ENCODE peak calls at places on chromosomes 16 and 17, in five cellular contexts. D is testis, A is IMR-90, T is body of pancreas, N is adrenal gland. S is an unnamed sample.

GRCh38 chr16:53782148-53782547 is 78.2 kb downstream of the FTO start:
- DNase-seq in D (no peak), A (no peak), T (no peak), N (no peak), S (no peak)

GRCh38 chr17:77884019-77884418 is 74.5 kb upstream of the TNRC6C start:
- DNase-seq in D (peak; percentile 34), A (peak; percentile 5), T (no peak), N (no peak), S (peak; percentile 95)

GRCh38 chr16:62041401-62041800 is 5.2 kb upstream of the CDH8 start:
- DNase-seq in D (peak; percentile 67), A (no peak), T (no peak), N (peak; percentile 37), S (no peak)

GRCh38 chr17:1203111-1203966 is 23.6 kb upstream of the ABR start:
- DNase-seq in D (peak; percentile 80), A (peak; percentile 51), T (peak; percentile 49), N (peak; percentile 83), S (peak; percentile 69)

GRCh38 chr17:80005360-80006338 is 30.0 kb downstream of the TBC1D16 start:
- DNase-seq in D (peak; percentile 55), A (peak; percentile 31), T (peak; percentile 60), N (peak; percentile 50), S (peak; percentile 63)

GRCh38 chr16:72877374-72878028 is 170.4 kb downstream of the ZFHX3 start:
- DNase-seq in D (no peak), A (peak; percentile 88), T (no peak), N (peak; percentile 61), S (no peak)

GRCh38 chr17:60971515-60972369 is 294.1 kb downstream of the BCAS3 start:
- DNase-seq in D (no peak), A (peak; percentile 80), T (peak; percentile 26), N (peak; percentile 18), S (peak; percentile 65)

GRCh38 chr17:1322014-1322428 is 42.6 kb downstream of the TRARG1 start:
- DNase-seq in D (no peak), A (no peak), T (no peak), N (no peak), S (no peak)

GRCh38 chr16:69680358-69680757 is 46.0 kb downstream of the NQO1 start:
- DNase-seq in D (no peak), A (no peak), T (no peak), N (no peak), S (no peak)

GRCh38 chr16:56779956-56780355 is 50.0 kb downstream of the NUP93 start:
- DNase-seq in D (no peak), A (no peak), T (no peak), N (no peak), S (no peak)

GRCh38 chr16:56783332-56783731 is 53.4 kb downstream of the NUP93 start:
- DNase-seq in D (no peak), A (no peak), T (no peak), N (no peak), S (no peak)

GRCh38 chr16:56777533-56777932 is 47.6 kb downstream of the NUP93 start:
- DNase-seq in D (no peak), A (no peak), T (no peak), N (no peak), S (no peak)

GRCh38 chr16:56781565-56781964 is 51.6 kb downstream of the NUP93 start:
- DNase-seq in D (no peak), A (no peak), T (no peak), N (no peak), S (no peak)

GRCh38 chr16:56780646-56781045 is 50.7 kb downstream of the NUP93 start:
- DNase-seq in D (no peak), A (no peak), T (no peak), N (no peak), S (no peak)
- H3K4me3 ChIP-seq in D (no peak overlapping the region), A (no peak overlapping the region), T (no peak overlapping the region), N (no peak overlapping the region), S (no peak overlapping the region)

DNA sequence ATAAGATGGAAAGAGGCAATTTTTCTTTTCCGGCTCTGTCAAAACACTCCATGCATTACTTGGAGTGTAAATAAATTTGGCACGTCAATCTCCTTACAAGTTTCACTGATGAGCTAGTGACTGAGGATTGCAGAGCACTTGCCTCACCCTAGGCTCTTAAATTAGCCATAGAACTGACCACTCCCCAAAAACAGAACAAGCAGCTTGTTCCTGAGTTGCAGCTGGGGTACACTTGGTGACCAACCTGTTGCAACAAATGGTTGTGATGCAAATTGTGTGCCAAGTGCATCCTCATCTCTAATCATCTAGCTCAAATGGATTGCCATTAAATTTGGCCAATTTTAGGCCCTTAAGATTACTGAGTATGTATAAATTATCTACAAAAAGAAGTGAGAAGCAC is 67.0 kb downstream of the CACNG1 start:
- DNase-seq in D (no peak), A (no peak), T (no peak), N (no peak), S (no peak)
- TF ChIP-seq CTCF in D (no peak), A (no peak), T (no peak), N (no peak), S (no peak)

GRCh38 chr17:50444841-50445715 is 19.1 kb downstream of the ACSF2 start:
- DNase-seq in D (no peak), A (no peak), T (no peak), N (no peak), S (no peak)

GRCh38 chr17:50445730-50446305 is 19.8 kb downstream of the ACSF2 start:
- DNase-seq in D (no peak), A (no peak), T (no peak), N (no peak), S (no peak)

GRCh38 chr17:50443492-50444051 is 17.6 kb downstream of the ACSF2 start:
- DNase-seq in D (peak; percentile 67), A (peak; percentile 19), T (no peak), N (peak; percentile 48), S (no peak)

GRCh38 chr17:50451943-50452626 is 16.6 kb downstream of the CHAD start:
- DNase-seq in D (no peak), A (no peak), T (no peak), N (no peak), S (no peak)

GRCh38 chr17:50447870-50448573 is 20.7 kb downstream of the CHAD start:
- DNase-seq in D (no peak), A (no peak), T (peak; percentile 68), N (no peak), S (no peak)
- H3K4me1 ChIP-seq in D (peaks cover 8% of the 10 kb centered on the region), A (peaks cover 4% of the 10 kb centered on the region), T (peaks cover 27% of the 10 kb centered on the region), N (peaks cover 44% of the 10 kb centered on the region), S (no peaks in the 10 kb centered on the region)

DNA sequence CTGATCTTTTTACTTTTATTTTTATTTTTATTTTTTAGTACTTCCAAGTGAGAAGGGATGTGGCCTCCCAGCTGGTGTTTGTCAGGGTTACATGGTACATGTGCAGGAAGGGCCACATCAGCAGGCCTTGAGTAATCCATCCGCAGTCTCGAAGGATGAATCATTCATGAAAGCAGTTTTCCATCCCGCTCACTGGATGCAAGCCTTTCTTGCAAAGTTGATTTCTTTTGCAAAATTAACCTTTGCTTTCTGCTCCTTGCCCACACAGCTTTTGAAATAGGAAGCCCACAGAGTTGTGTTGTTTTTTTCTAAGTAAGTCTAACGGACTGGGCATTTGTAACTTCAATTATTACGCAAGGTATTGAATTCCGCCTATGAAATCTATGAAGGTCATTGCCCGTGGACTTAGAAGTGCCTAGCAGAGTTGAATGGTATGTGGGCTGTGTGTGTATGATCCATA is 157.4 kb downstream of the PRKCA start:
- DNase-seq in D (peak; percentile 36), A (peak; percentile 99), T (no peak), N (peak; percentile 89), S (no peak)
- H3K4me3 ChIP-seq in D (no peak overlapping the region), A (no peak overlapping the region), T (no peak overlapping the region), N (no peak overlapping the region), S (no peak overlapping the region)

GRCh38 chr17:69046130-69046807 is 14.5 kb downstream of the ABCA9 start:
- DNase-seq in D (no peak), A (no peak), T (no peak), N (no peak), S (no peak)
- TF ChIP-seq CTCF in D (no peak), A (no peak), T (no peak), N (no peak), S (no peak)

GRCh38 chr16:46687486-46687885 is 1.5 kb downstream of the VPS35 start:
- DNase-seq in D (no peak), A (no peak), T (no peak), N (no peak), S (no peak)

GRCh38 chr16:46688101-46688656 is 799 bp downstream of the VPS35 start:
- DNase-seq in D (peak; percentile 55), A (peak; percentile 20), T (no peak), N (no peak), S (no peak)

GRCh38 chr16:46689492-46690280 is at the start of gene ORC6:
- DNase-seq in D (peak; percentile 100), A (peak; percentile 95), T (peak; percentile 98), N (peak; percentile 100), S (peak; percentile 99)

GRCh38 chr16:46690281-46691178 is 1.1 kb downstream of the ORC6 start:
- DNase-seq in D (peak; percentile 62), A (peak; percentile 40), T (no peak), N (no peak), S (no peak)

GRCh38 chr16:46688657-46689491 is at the start of gene VPS35:
- DNase-seq in D (peak; percentile 100), A (peak; percentile 98), T (peak; percentile 100), N (peak; percentile 99), S (peak; percentile 100)
- H3K4me1 ChIP-seq in D (peaks cover 39% of the 10 kb centered on the region), A (peaks cover 6% of the 10 kb centered on the region), T (peaks cover 32% of the 10 kb centered on the region), N (peaks cover 48% of the 10 kb centered on the region), S (no peaks in the 10 kb centered on the region)